ENCODE peak calls at places on chromosome 2, in seven cellular contexts. S is HCT116, Y is neural progenitor cell, T is GM23248, U is PC-3, I is SK-N-SH, R is GM23338. D is an unnamed sample.

GRCh38 chr2:88192613-88193012 is 22.5 kb downstream of the THNSL2 start:
- DNase-seq in S (no peak), Y (no peak), T (no peak), U (no peak), I (no peak), R (no peak), D (no peak)

GRCh38 chr2:103823847-103824246 is 1030.1 kb upstream of the POU3F3 start:
- DNase-seq in S (no peak), Y (no peak), T (no peak), U (peak), I (no peak), R (no peak), D (peak)

GRCh38 chr2:230877131-230877736 is 12.5 kb downstream of the ITM2C start:
- DNase-seq in S (no peak), Y (no peak), T (no peak), U (no peak), I (no peak), R (no peak), D (no peak)

GRCh38 chr2:235156055-235156454 is 204.2 kb downstream of the SH3BP4 start:
- DNase-seq in S (no peak), Y (no peak), T (no peak), U (no peak), I (no peak), R (no peak), D (no peak)

GRCh38 chr2:237290249-237290648 is 123.7 kb downstream of the COL6A3 start:
- DNase-seq in S (no peak), Y (no peak), T (peak), U (peak), I (no peak), R (no peak), D (peak)

GRCh38 chr2:108536133-108536780 is 2.0 kb downstream of the LIMS1 start:
- DNase-seq in S (no peak), Y (no peak), T (peak), U (peak), I (no peak), R (no peak), D (no peak)

GRCh38 chr2:96205888-96206287 is 2.7 kb downstream of the STARD7 start:
- DNase-seq in S (no peak), Y (no peak), T (peak), U (peak), I (no peak), R (no peak), D (no peak)

GRCh38 chr2:220855296-220855695 is 716.8 kb downstream of the EPHA4 start:
- DNase-seq in S (no peak), Y (no peak), T (peak), U (no peak), I (no peak), R (no peak), D (no peak)

GRCh38 chr2:167783266-167784070 is 463.9 kb downstream of the STK39 start:
- DNase-seq in S (no peak), Y (peak), T (no peak), U (no peak), I (peak), R (peak), D (peak)

GRCh38 chr2:26178746-26179436 is 6.0 kb downstream of the GAREM2 start:
- DNase-seq in S (no peak), Y (peak), T (peak), U (peak), I (peak), R (peak), D (peak)

GRCh38 chr2:168116448-168116847 is 130.9 kb downstream of the STK39 start:
- DNase-seq in S (no peak), Y (peak), T (peak), U (no peak), I (no peak), R (peak), D (no peak)

GRCh38 chr2:186687774-186688173 is 6.1 kb upstream of the FAM171B start:
- DNase-seq in S (no peak), Y (no peak), T (no peak), U (no peak), I (no peak), R (no peak), D (no peak)
- TF ChIP-seq EZH2phosphoT487 in S (no peak), Y (no peak), T (no peak), U (no peak), I (no peak), R (no peak), D (no peak)

GRCh38 chr2:8049851-8050571 is 631.8 kb upstream of the ID2 start:
- DNase-seq in S (no peak), Y (no peak), T (no peak), U (peak), I (no peak), R (no peak), D (no peak)
- TF ChIP-seq EZH2phosphoT487 in S (no peak), Y (no peak), T (no peak), U (no peak), I (no peak), R (no peak), D (no peak)

GRCh38 chr2:102392942-102393341 is 30.0 kb upstream of the IL18RAP start:
- DNase-seq in S (no peak), Y (no peak), T (no peak), U (no peak), I (no peak), R (no peak), D (no peak)

GRCh38 chr2:102396012-102396411 is 26.9 kb upstream of the IL18RAP start:
- DNase-seq in S (no peak), Y (no peak), T (no peak), U (no peak), I (no peak), R (no peak), D (no peak)

GRCh38 chr2:102401868-102402267 is 21.1 kb upstream of the IL18RAP start:
- DNase-seq in S (no peak), Y (no peak), T (no peak), U (no peak), I (no peak), R (no peak), D (no peak)

GRCh38 chr2:102399499-102400141 is 23.3 kb upstream of the IL18RAP start:
- DNase-seq in S (no peak), Y (no peak), T (no peak), U (no peak), I (no peak), R (no peak), D (no peak)

DNA sequence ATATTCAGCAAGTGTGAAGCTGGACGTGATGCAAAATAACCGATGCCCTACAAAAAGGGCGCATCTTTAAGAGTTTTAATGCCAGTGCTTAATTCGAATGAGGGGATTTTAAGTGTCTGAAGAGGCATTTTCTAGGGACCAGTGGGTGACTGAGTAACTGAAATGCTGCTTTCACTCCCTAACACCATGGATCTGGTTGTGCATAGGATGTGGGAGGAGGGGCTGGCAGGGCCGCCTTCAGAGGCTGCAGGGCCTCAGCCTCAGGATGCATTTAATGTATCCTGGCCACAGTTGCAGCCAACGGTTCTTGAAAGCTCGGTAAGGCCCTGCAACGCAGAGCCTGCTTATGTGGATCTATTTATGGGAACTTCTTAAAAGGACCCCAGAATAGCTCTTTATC is 25.8 kb upstream of the IL18RAP start:
- DNase-seq in S (no peak), Y (peak), T (no peak), U (no peak), I (no peak), R (peak), D (no peak)
- TF ChIP-seq EZH2phosphoT487 in S (no peak), Y (no peak), T (no peak), U (no peak), I (no peak), R (no peak), D (no peak)

GRCh38 chr2:59167514-59167913 is 926.4 kb upstream of the FANCL start:
- DNase-seq in S (no peak), Y (no peak), T (no peak), U (no peak), I (no peak), R (peak), D (no peak)
- TF ChIP-seq EZH2phosphoT487 in S (no peak), Y (no peak), T (no peak), U (no peak), I (no peak), R (no peak), D (no peak)

GRCh38 chr2:177316756-177317155 is 52.2 kb upstream of the NFE2L2 start:
- DNase-seq in S (no peak), Y (no peak), T (no peak), U (no peak), I (no peak), R (no peak), D (no peak)

GRCh38 chr2:177315303-177315887 is 50.9 kb upstream of the NFE2L2 start:
- DNase-seq in S (no peak), Y (no peak), T (no peak), U (no peak), I (no peak), R (peak), D (no peak)

GRCh38 chr2:177313162-177313781 is 48.7 kb upstream of the NFE2L2 start:
- DNase-seq in S (no peak), Y (no peak), T (no peak), U (no peak), I (no peak), R (no peak), D (no peak)

GRCh38 chr2:177314194-177314593 is 49.7 kb upstream of the NFE2L2 start:
- DNase-seq in S (no peak), Y (no peak), T (peak), U (peak), I (no peak), R (no peak), D (no peak)

GRCh38 chr2:177314722-177315264 is 50.3 kb upstream of the NFE2L2 start:
- DNase-seq in S (no peak), Y (no peak), T (no peak), U (no peak), I (no peak), R (peak), D (no peak)
- TF ChIP-seq EZH2phosphoT487 in S (no peak), Y (no peak), T (no peak), U (no peak), I (no peak), R (no peak), D (no peak)